ENCODE peak calls at places on chromosomes 12 and 14, in eight cellular contexts. J is A549, D is GM23338, A is testis, M is astrocyte of the spinal cord, O is choroid plexus epithelial cell, Q is dorsolateral prefrontal cortex, U is body of pancreas. L is an unnamed sample.

GRCh38 chr14:86911506-86911905 is 1081.5 kb downstream of the GALC start:
- DNase-seq in Q (no peak), U (no peak), D (no peak), M (no peak), J (no peak), O (no peak), A (no peak), L (no peak)

GRCh38 chr12:112900298-112901145 is 6.2 kb upstream of the OAS1 start:
- DNase-seq in M (peak), Q (peak), O (peak), J (peak), U (peak), D (peak), A (peak), L (peak)

GRCh38 chr14:95206534-95206933 is 49.2 kb upstream of the DICER1 start:
- DNase-seq in D (no peak), J (no peak), O (peak), U (no peak), Q (no peak), A (no peak), M (no peak), L (peak)

GRCh38 chr14:56224691-56225681 is 106.8 kb downstream of the PELI2 start:
- DNase-seq in A (no peak), D (no peak), J (peak), Q (no peak), U (peak), M (no peak), O (no peak), L (no peak)

GRCh38 chr14:36975834-36976233 is 196.6 kb downstream of the SLC25A21 start:
- DNase-seq in M (no peak), D (no peak), U (no peak), Q (no peak), J (no peak), O (peak), A (no peak), L (no peak)

GRCh38 chr12:57736743-57737466 is 1.6 kb downstream of the AGAP2 start:
- DNase-seq in O (no peak), D (peak), U (no peak), Q (no peak), M (no peak), J (no peak), A (no peak), L (no peak)

GRCh38 chr12:26723379-26724308 is 109.3 kb downstream of the ITPR2 start:
- DNase-seq in D (no peak), J (no peak), M (peak), A (peak), U (no peak), O (peak), Q (no peak), L (peak)

GRCh38 chr12:10130042-10130441 is at the start of gene CLEC7A:
- DNase-seq in Q (no peak), M (no peak), O (no peak), D (no peak), A (no peak), U (no peak), J (no peak), L (no peak)

DNA sequence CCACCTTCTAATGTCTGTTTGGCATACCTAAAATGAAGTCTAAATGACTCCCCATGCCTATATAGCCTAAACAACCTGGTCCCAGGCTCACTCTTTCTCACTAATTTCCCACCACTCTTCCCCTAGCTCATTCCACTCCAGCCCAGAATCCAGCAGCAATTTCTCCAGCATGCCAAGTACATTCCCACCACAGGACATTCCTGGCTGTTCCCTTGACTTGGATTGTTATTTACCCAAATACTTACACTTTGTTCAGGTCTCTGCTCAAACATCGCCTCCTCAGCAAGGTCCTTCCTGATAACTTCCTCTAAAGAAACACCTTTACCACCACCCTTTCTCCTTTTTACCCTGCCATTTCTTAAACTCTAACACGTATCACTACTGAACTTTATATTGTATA is 743.4 kb downstream of the RPS29 start:
- DNase-seq in D (no peak), U (no peak), Q (no peak), M (no peak), O (no peak), A (no peak), J (no peak), L (no peak)
- TF ChIP-seq CTCF in D (no peak), U (no peak), Q (no peak), M (no peak), O (no peak), A (no peak), J (no peak), L (no peak)

GRCh38 chr12:46831335-46832083 is 5.7 kb upstream of the SLC38A4 start:
- DNase-seq in Q (no peak), O (peak), J (no peak), U (peak), M (peak), D (peak), A (peak), L (no peak)

GRCh38 chr12:46830731-46831334 is 5.0 kb upstream of the SLC38A4 start:
- DNase-seq in D (peak), A (peak), Q (no peak), O (no peak), J (no peak), M (peak), U (peak), L (no peak)

GRCh38 chr12:46835785-46836184 is 10.0 kb upstream of the SLC38A4 start:
- DNase-seq in D (no peak), A (no peak), J (no peak), O (no peak), M (no peak), Q (no peak), U (no peak), L (no peak)

DNA sequence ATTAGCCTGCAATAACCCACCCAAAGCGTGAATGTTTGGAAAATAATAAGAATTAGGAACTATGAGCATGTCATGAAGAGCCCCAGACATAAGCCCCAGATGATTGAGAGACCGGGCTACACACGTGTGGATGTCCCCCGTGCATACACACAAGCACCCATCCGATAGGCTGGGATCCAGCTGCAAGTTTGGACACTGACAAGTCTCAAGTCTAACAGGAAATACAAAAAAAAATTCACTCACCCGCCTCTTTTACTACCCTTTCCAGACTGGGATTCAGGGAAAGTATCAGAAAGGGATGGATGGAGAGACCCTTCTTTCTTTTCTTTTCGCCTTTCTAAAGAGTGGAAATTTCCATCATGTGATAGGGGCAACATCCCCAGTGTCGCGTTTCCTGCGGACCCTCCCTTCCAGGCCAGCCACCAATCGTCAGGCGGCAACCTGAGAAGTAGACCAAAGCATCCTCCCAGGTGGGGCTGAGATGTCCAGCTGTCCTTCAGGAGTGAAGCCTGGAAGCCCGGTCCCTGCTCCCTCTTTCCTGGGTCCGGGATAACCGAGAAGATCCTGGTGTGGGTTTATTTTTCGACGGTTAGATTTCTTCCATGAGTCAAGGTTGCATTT is 6.4 kb upstream of the SLC38A4 start:
- DNase-seq in O (no peak), U (no peak), M (no peak), Q (no peak), J (no peak), D (peak), A (peak), L (no peak)
- H3K4me3 ChIP-seq in O (peak), U (peak), M (peak), Q (peak), J (no peak), D (peak), A (no peak), L (peak)

DNA sequence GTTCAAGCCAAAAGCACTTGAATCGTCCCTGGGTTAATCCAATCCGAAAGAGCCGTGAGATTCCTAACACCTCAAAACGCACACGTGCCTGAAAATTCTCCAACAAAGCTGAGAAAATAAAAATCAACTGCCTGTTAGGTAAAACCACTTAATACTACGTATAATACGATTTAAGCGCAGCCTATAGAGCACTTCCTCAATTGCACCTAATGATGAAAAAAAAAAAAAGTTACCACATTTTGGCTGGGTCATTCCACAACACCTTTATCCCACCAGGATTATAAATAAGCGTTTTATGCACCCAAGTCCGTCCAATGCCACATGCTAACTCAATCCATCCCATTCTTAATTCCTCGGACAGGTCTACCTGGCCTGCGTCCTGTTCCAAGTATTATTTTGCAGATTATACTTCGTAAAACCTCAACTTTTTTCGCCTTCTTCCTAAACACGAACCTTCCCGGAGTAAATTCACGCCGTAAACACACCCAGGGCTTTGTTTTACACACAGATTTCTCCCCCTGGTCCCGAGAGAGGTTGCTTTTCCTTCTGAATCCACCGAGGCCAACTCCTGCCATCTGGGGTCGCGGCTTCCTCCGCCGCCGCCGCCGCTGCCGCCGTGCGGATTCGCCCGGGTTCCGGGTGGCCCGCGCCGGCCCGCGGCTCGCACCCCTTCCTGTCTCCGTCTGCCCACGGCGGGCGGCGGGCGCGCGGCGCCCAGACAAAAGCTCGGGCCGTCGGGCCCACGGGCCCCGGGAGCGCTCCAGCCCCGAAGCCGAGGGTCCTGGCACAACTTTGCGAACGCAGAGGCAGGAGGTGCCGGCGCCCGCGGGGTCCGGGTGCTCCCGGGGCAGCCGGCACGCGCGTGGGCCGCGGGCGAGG is 66.2 kb downstream of the RNF34 start:
- DNase-seq in M (peak), J (peak), Q (no peak), D (peak), U (no peak), A (no peak), O (peak), L (peak)
- TF ChIP-seq CTCF in M (no peak), J (no peak), Q (no peak), D (no peak), U (no peak), A (no peak), O (no peak), L (no peak)

GRCh38 chr14:24309538-24310386 is at the start of gene LTB4R2:
- DNase-seq in U (no peak), O (no peak), J (no peak), A (no peak), M (no peak), Q (no peak), D (no peak), L (no peak)

GRCh38 chr14:24308342-24309124 is 756 bp upstream of the CIDEB start:
- DNase-seq in Q (no peak), A (no peak), J (no peak), M (no peak), U (no peak), O (no peak), D (no peak), L (no peak)

GRCh38 chr14:24311837-24312615 is 724 bp downstream of the LTB4R start:
- DNase-seq in Q (no peak), A (no peak), M (no peak), J (no peak), U (no peak), O (no peak), D (no peak), L (peak)

GRCh38 chr14:24310666-24311604 is at the start of gene LTB4R:
- DNase-seq in A (peak), O (peak), D (peak), M (peak), U (peak), Q (peak), J (no peak), L (peak)

DNA sequence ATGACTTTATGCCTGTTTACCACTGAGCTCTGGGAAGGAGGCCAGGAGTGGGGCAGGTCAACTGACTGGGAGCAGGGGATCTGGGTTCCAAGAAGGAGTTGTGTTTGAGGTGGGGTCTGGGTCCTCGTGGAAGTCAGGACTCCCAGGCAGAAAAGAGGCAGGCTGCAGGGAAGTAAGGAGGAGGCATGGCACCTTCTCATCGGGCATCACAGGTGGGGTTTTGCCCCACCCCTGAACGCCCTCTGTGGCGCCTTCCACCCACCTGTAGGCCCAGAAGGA is 386 bp downstream of the LTB4R2 start:
- DNase-seq in J (no peak), U (no peak), A (no peak), Q (no peak), D (no peak), O (no peak), M (no peak), L (no peak)
- H3K4me3 ChIP-seq in J (no peak), U (no peak), A (peak), Q (peak), D (peak), O (peak), M (no peak), L (no peak)

L was measured in AG10803.